ENCODE peak calls at places on chromosome 18, in eight cellular contexts. S, H, G, X, P, F, B and K are unnamed samples.
A peak's percentile ranks its signal among the peaks of the same experiment; 100 is the strongest.

GRCh38 chr18:68431111-68431921 is 283.6 kb downstream of the TMX3 start:
- DNase-seq in S (no peak), H (peak; percentile 43), G (no peak), X (no peak), P (no peak), F (no peak), B (no peak), K (peak; percentile 57)

GRCh38 chr18:79608535-79608934 is 71.1 kb upstream of the CTDP1 start:
- DNase-seq in S (no peak), H (no peak), G (no peak), X (no peak), P (no peak), F (no peak), B (no peak), K (no peak)

GRCh38 chr18:76394780-76395476 is 100.1 kb downstream of the ZNF516 start:
- DNase-seq in S (no peak), H (no peak), G (no peak), X (no peak), P (no peak), F (no peak), B (no peak), K (no peak)

GRCh38 chr18:48371854-48372598 is 37.2 kb downstream of the ZBTB7C start:
- DNase-seq in S (peak; percentile 9), H (peak; percentile 28), G (no peak), X (no peak), P (no peak), F (no peak), B (no peak), K (no peak)

GRCh38 chr18:8391068-8391467 is 218.2 kb upstream of the RAB12 start:
- DNase-seq in S (no peak), H (no peak), G (no peak), X (no peak), P (no peak), F (no peak), B (no peak), K (peak; percentile 56)

GRCh38 chr18:79245517-79246001 is 150.2 kb upstream of the NFATC1 start:
- DNase-seq in S (no peak), H (no peak), G (peak; percentile 96), X (peak; percentile 29), P (no peak), F (no peak), B (no peak), K (no peak)

GRCh38 chr18:10381951-10382350 is 72.5 kb upstream of the APCDD1 start:
- DNase-seq in S (no peak), H (no peak), G (no peak), X (no peak), P (no peak), F (no peak), B (no peak), K (no peak)

GRCh38 chr18:6341709-6342108 is 73.0 kb downstream of the L3MBTL4 start:
- DNase-seq in S (no peak), H (no peak), G (no peak), X (no peak), P (no peak), F (no peak), B (no peak), K (no peak)

GRCh38 chr18:48819276-48819675 is 131.5 kb downstream of the SMAD7 start:
- DNase-seq in S (peak; percentile 15), H (peak; percentile 29), G (no peak), X (peak; percentile 2), P (peak; percentile 7), F (no peak), B (no peak), K (no peak)

DNA sequence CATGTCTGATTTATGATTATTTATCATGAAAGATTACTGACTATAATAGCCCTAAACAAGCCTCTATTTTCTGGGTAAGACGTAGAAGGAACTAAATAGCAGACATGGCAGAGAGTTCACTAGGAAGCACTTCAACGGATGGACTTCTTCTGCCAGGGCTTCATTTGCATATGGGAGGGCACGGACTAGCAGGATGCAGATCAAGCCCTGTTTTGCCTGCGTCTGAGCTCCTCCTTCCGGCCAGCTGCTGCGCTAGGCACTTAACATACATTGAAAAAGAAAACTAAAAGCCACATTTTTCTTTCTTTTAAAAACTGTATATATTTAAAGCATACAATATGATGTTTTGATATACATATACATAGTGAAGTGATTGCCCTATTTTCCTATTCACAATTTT is 340.0 kb upstream of the MEX3C start:
- DNase-seq in S (no peak), H (peak; percentile 80), G (no peak), X (no peak), P (no peak), F (no peak), B (no peak), K (peak; percentile 54)
- TF ChIP-seq CTCF in S (no peak), H (peak; percentile 76), G (no peak), X (no peak), P (no peak), F (no peak), B (no peak), K (peak; percentile 54)

DNA sequence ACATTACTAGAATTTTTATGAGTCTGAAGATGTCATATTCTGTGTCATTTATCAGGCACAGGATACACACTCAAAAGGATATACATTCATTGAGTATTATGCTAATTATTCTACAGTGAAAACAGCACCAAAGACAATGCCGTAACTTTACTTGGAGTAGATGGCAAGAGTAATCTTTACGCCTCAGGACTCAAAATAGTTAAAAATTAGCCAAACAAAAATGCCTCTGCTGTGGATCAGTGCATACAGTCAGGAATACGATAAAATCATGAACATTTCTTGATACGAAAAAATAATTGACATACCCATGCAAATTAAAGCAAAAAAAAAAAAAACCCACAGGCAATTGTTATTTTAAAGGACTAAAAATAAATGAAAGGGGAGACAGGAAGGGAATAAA is 129.7 kb downstream of the NETO1 start:
- DNase-seq in S (no peak), H (no peak), G (no peak), X (no peak), P (no peak), F (no peak), B (no peak), K (no peak)
- H3K4me3 ChIP-seq in S (no peak overlapping the region), H (no peak overlapping the region), G (no peak overlapping the region), X (no peak overlapping the region), P (no peak overlapping the region), F (no peak overlapping the region), B (no peak overlapping the region), K (no peak overlapping the region)

GRCh38 chr18:66395671-66396218 is 208.1 kb downstream of the CDH19 start:
- DNase-seq in S (no peak), H (no peak), G (no peak), X (no peak), P (no peak), F (no peak), B (no peak), K (no peak)

DNA sequence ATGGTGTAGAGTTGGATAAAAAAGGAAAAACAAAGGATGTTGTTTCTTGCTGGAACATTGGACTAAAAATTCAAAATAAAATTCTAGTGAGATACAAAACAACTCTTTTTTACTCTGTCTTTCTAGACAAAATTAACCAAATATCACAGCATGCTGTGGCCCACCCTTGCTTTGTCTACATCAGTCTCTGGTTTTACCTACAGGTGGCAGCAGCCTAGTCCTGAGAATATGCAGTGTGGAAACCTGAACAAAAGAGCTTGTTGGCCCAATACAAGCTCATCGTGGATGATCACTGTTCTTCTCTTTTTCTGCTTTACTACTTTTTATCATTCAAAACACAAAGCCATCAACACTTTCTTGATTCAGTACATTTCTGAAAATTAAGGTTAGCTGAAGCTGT is 210.4 kb downstream of the CDH19 start:
- DNase-seq in S (no peak), H (no peak), G (no peak), X (no peak), P (no peak), F (no peak), B (no peak), K (no peak)
- TF ChIP-seq CTCF in S (no peak), H (peak; percentile 55), G (no peak), X (no peak), P (no peak), F (no peak), B (no peak), K (no peak)

DNA sequence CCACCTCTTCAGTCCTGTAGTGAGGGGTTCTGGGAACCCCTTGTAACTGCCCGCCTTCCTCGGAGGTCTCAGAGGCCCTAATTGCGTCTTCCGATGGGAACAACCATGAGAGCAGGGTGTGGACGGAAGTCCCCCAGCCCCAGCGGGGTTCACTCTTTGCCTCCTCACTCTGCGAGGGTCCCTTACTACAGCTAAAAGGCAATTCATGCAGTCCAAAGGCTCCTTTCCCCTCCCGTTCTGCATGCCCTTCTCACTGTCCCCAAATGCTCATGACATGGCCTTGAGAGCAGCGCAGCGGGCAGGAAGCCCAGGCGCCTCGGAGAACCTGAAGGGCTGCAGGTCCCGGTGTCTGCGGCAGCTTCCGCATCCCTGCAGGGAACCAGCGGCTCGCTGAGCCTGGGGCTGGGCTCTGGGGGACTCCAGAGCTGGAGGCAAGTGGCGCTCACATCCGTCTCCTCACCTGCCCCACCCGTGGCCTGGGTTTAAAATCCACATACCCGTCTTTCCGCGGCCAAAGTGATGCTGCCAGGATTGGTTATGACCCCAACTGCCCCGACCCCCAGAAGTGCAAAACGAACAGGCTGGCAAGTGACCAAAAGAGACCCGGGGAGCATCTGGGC is 534 bp upstream of the CIDEA start:
- DNase-seq in S (peak; percentile 38), H (peak; percentile 80), G (no peak), X (no peak), P (no peak), F (no peak), B (no peak), K (no peak)
- H3K4me3 ChIP-seq in S (peak overlapping the region; percentile 38), H (peak overlapping the region; percentile 59), G (peak overlapping the region; percentile 14), X (no peak overlapping the region), P (peak overlapping the region; percentile 28), F (no peak overlapping the region), B (peak overlapping the region; percentile 20), K (peak overlapping the region; percentile 39)

DNA sequence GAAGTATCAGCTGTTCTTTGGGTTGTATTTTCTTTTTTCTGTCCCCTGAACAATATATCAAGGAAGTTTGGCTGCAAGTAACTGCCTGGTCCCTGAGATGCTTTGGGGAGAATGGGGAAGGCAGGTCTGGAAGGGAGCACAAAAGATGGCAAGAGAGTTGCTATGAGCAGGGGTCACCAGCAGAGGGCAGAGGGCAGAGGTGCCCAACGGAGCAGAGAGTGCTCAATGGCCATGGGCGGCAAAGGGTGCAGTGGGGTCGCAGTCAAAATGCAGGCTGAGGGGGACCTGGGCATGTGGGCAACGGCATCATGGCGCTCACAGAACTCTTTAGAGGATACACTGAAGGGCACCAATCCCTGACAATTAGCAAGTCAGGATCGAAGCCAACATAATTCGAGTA is 107.7 kb upstream of the ATP8B1 start:
- DNase-seq in S (no peak), H (peak; percentile 88), G (no peak), X (no peak), P (no peak), F (no peak), B (no peak), K (no peak)
- TF ChIP-seq CTCF in S (no peak), H (peak; percentile 76), G (peak; percentile 29), X (no peak), P (no peak), F (no peak), B (no peak), K (peak; percentile 56)